ENCODE peak calls at places on chromosomes 5 and 9, in seven cellular contexts. T is GM10248, H is astrocyte of the cerebellum, P is hepatocyte, C is foreskin keratinocyte, U is AG09319, E is AG10803. L is an unnamed sample.

GRCh38 chr5:140148508-140148907 is 22.8 kb downstream of the IGIP start:
- DNase-seq in T (no peak), H (no peak), P (peak; percentile 35), C (no peak), U (no peak), E (no peak), L (no peak)

GRCh38 chr5:73895471-73895870 is 269.5 kb downstream of the ARHGEF28 start:
- DNase-seq in T (no peak), H (no peak), P (no peak), C (no peak), U (no peak), E (no peak), L (no peak)

GRCh38 chr5:14472986-14473567 is 108.5 kb upstream of the OTULINL start:
- DNase-seq in T (no peak), H (no peak), P (no peak), C (no peak), U (no peak), E (no peak), L (no peak)

GRCh38 chr9:84758817-84759216 is 89.3 kb downstream of the NTRK2 start:
- DNase-seq in T (no peak), H (no peak), P (no peak), C (no peak), U (no peak), E (no peak), L (no peak)

GRCh38 chr9:76415731-76416130 is 21.5 kb upstream of the RFK start:
- DNase-seq in T (no peak), H (peak; percentile 89), P (no peak), C (no peak), U (peak; percentile 37), E (peak; percentile 15), L (no peak)

GRCh38 chr5:131545856-131546255 is 89.2 kb downstream of the RAPGEF6 start:
- DNase-seq in T (no peak), H (no peak), P (no peak), C (peak; percentile 47), U (no peak), E (peak; percentile 56), L (peak; percentile 24)

GRCh38 chr9:12712532-12712931 is 19.3 kb downstream of the TYRP1 start:
- DNase-seq in T (no peak), H (no peak), P (no peak), C (no peak), U (no peak), E (peak; percentile 13), L (no peak)

GRCh38 chr9:81588148-81588874 is 101.0 kb downstream of the TLE1 start:
- DNase-seq in T (no peak), H (no peak), P (peak; percentile 80), C (no peak), U (no peak), E (peak; percentile 79), L (no peak)

GRCh38 chr5:137605377-137605776 is 106.3 kb upstream of the SPOCK1 start:
- DNase-seq in T (no peak), H (no peak), P (no peak), C (no peak), U (no peak), E (peak; percentile 32), L (no peak)

GRCh38 chr5:180786398-180787005 is 16.1 kb downstream of the MGAT1 start:
- DNase-seq in T (no peak), H (no peak), P (no peak), C (no peak), U (no peak), E (no peak), L (no peak)

GRCh38 chr9:121824651-121825480 is 173.4 kb downstream of the DAB2IP start:
- DNase-seq in T (no peak), H (no peak), P (no peak), C (no peak), U (no peak), E (peak; percentile 23), L (no peak)

GRCh38 chr5:179235416-179236400 is 109.6 kb downstream of the ADAMTS2 start:
- DNase-seq in T (no peak), H (no peak), P (no peak), C (no peak), U (no peak), E (peak; percentile 29), L (no peak)

GRCh38 chr5:106957336-106957735 is 713.4 kb downstream of the EFNA5 start:
- DNase-seq in T (no peak), H (no peak), P (no peak), C (no peak), U (no peak), E (no peak), L (no peak)

GRCh38 chr9:117149996-117150395 is 264.9 kb downstream of the ASTN2 start:
- DNase-seq in T (no peak), H (no peak), P (no peak), C (no peak), U (no peak), E (no peak), L (no peak)

GRCh38 chr5:154444559-154445421 is 1.0 kb upstream of the SAP30L start:
- DNase-seq in T (peak; percentile 40), H (no peak), P (peak; percentile 33), C (no peak), U (no peak), E (no peak), L (no peak)

GRCh38 chr5:34652916-34653315 is 3.2 kb upstream of the RAI14 start:
- DNase-seq in T (no peak), H (peak; percentile 72), P (no peak), C (no peak), U (peak; percentile 61), E (peak; percentile 81), L (no peak)

GRCh38 chr5:130050585-130050984 is 146.3 kb downstream of the CHSY3 start:
- DNase-seq in T (no peak), H (no peak), P (no peak), C (no peak), U (no peak), E (no peak), L (no peak)

GRCh38 chr5:93920956-93921355 is 179.6 kb upstream of the POU5F2 start:
- DNase-seq in T (no peak), H (no peak), P (no peak), C (no peak), U (no peak), E (no peak), L (no peak)

GRCh38 chr9:34899535-34900158 is 58.4 kb upstream of the PHF24 start:
- DNase-seq in T (peak; percentile 72), H (peak; percentile 54), P (peak; percentile 85), C (no peak), U (peak; percentile 38), E (peak; percentile 65), L (no peak)

GRCh38 chr5:175798626-175799025 is 72.8 kb upstream of the CPLX2 start:
- DNase-seq in T (no peak), H (no peak), P (no peak), C (no peak), U (no peak), E (no peak), L (no peak)

GRCh38 chr5:175796536-175797499 is 74.6 kb upstream of the CPLX2 start:
- DNase-seq in T (peak; percentile 83), H (peak; percentile 58), P (peak; percentile 96), C (peak; percentile 27), U (peak; percentile 32), E (peak; percentile 67), L (no peak)

GRCh38 chr5:175800656-175801081 is 70.7 kb upstream of the CPLX2 start:
- DNase-seq in T (no peak), H (no peak), P (no peak), C (peak; percentile 49), U (no peak), E (peak; percentile 42), L (no peak)

GRCh38 chr5:175795959-175796358 is 75.4 kb upstream of the CPLX2 start:
- DNase-seq in T (no peak), H (no peak), P (no peak), C (no peak), U (no peak), E (no peak), L (no peak)

DNA sequence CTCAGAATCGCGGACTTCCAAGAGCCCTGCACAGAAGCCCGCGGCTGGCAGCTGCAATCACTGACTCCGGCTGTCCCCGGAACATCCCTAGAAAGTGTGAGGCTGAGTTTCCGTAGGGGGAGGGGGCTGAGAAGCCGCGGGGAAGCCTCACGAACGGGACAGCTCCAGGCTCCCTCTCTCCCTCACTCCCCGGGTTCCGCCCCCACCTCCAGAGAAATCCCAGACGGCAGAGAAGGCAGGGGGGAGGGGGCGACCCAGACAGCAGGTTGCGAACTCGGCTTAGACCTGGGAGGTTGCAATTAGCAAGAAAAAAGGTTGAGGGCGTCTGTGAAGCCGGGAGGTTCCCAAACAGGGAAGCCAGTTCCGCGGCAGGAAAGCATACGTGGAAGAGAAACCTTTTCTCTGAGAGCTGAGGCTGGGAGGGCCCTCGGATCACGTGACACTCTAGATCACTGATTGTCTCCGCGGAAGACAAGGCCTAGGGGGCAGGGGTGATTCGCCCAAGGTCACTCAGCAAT is 73.8 kb upstream of the CPLX2 start:
- DNase-seq in T (no peak), H (no peak), P (peak; percentile 28), C (no peak), U (no peak), E (no peak), L (no peak)
- TF ChIP-seq CTCF in T (no peak), H (no peak), P (no peak), C (no peak), U (no peak), E (no peak), L (no peak)

GRCh38 chr5:173320259-173320658 is 8.0 kb downstream of the STC2 start:
- DNase-seq in T (no peak), H (no peak), P (peak; percentile 68), C (no peak), U (no peak), E (peak; percentile 49), L (no peak)
- TF ChIP-seq CTCF in T (no peak), H (peak; percentile 36), P (peak; percentile 38), C (no peak), U (peak; percentile 33), E (peak; percentile 33), L (no peak)

DNA sequence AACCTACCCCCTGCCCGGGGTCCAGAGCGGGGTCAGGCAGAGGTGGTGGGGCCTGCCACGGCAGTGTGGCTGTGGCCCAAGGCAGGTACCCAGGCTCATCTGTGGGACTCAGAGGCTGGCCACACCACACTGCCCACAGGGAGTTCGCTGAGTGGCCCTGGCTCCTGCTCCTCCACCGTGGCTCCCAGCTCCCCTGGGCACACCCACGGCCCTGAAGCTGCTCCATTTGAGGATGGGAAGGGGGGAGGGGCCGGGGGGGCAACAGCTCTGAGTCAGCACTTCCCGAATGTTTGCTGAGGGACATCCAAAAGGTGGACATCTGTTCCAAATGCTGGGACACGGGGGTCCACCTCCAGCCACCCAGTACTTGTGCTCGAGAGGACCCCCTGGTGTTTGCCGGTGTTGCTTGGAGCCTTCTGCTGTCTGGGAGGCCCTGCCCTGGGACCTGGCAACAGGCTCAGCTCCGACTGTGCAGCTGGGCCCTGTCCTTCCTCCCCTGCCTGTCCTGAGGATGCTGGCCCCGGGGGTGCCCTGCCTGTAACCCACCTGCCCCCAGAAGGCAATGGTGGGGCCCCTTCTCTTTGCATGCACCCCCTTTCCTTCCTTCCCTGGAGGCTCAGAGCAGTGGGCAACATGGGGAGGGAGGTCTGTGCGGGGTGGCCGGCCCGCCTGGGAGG is 2.5 kb upstream of the NRARP start:
- DNase-seq in T (no peak), H (no peak), P (peak; percentile 13), C (no peak), U (no peak), E (no peak), L (no peak)
- TF ChIP-seq CTCF in T (peak; percentile 6), H (no peak), P (no peak), C (peak; percentile 33), U (no peak), E (no peak), L (peak; percentile 23)

DNA sequence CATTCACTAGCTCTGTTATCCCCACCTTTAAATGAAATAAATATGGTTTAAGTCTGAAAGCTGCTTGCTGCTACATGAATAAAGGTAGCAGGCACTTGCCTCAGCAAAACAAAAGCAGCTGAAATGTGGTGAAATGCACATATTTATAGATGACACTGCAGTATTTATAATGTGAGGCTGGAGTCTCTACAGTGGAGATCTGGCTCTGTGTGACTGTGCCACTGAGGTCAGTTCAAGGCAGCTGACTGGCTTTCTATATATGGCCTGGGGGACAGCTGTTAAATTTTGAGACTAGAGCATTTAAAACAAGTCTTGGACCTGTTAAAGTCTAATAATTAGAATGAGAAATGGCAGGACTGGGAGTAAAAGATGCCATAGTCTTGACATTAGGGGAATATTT is 859.6 kb upstream of the SEMA6A start:
- DNase-seq in T (no peak), H (no peak), P (no peak), C (no peak), U (no peak), E (no peak), L (no peak)
- TF ChIP-seq CTCF in T (no peak), H (no peak), P (no peak), C (no peak), U (no peak), E (no peak), L (no peak)

L was measured in AG04449.